ENCODE peak calls at places on chromosomes 6 and 20, in four cellular contexts. E is GM12864, Z is Panc1, G is RWPE1. O is an unnamed sample.

GRCh38 chr6:6712979-6713514 is 124.5 kb downstream of the LY86 start:
- DNase-seq in E (no peak), G (no peak), Z (no peak), O (no peak)

GRCh38 chr6:148513145-148514071 is 170.8 kb downstream of the SASH1 start:
- DNase-seq in E (no peak), Z (no peak), G (no peak), O (no peak)

GRCh38 chr20:6122873-6123649 is at the start of gene FERMT1:
- DNase-seq in Z (no peak), E (no peak), G (peak), O (peak)

GRCh38 chr6:14333556-14334305 is 216.2 kb downstream of the CD83 start:
- DNase-seq in G (no peak), E (no peak), Z (no peak), O (no peak)

GRCh38 chr20:10578607-10579006 is 95.2 kb downstream of the JAG1 start:
- DNase-seq in E (no peak), G (peak), Z (peak), O (no peak)

GRCh38 chr6:106617302-106617701 is 12.0 kb downstream of the RTN4IP1 start:
- DNase-seq in E (no peak), G (no peak), Z (no peak), O (no peak)

GRCh38 chr6:30572078-30572605 is 900 bp downstream of the ABCF1 start:
- DNase-seq in Z (no peak), G (peak), E (no peak), O (no peak)

GRCh38 chr6:72861935-72862432 is 240.1 kb downstream of the KCNQ5 start:
- DNase-seq in E (no peak), Z (peak), G (peak), O (peak)

GRCh38 chr6:30483677-30484279 is 5.5 kb upstream of the HLA-E start:
- DNase-seq in G (no peak), Z (no peak), E (no peak), O (no peak)

GRCh38 chr6:39892490-39893129 is 41.7 kb downstream of the MOCS1 start:
- DNase-seq in E (no peak), G (peak), Z (peak), O (peak)

GRCh38 chr6:34536251-34536958 is 19.7 kb downstream of the SPDEF start:
- DNase-seq in E (no peak), G (no peak), Z (no peak), O (no peak)

GRCh38 chr20:34312544-34313217 is 9.5 kb upstream of the AHCY start:
- DNase-seq in G (peak), E (peak), Z (peak), O (peak)

GRCh38 chr20:45114465-45115385 is at the start of gene WFDC5:
- DNase-seq in G (peak), E (no peak), Z (no peak), O (peak)

GRCh38 chr6:159890802-159891201 is at the start of gene MAS1:
- DNase-seq in Z (no peak), E (no peak), G (no peak), O (no peak)

GRCh38 chr6:143616741-143617140 is 61.0 kb upstream of the PHACTR2 start:
- DNase-seq in Z (no peak), E (no peak), G (no peak), O (no peak)

GRCh38 chr6:45184937-45185336 is 143.2 kb upstream of the RUNX2 start:
- DNase-seq in E (no peak), G (no peak), Z (no peak), O (no peak)

GRCh38 chr6:4017847-4018193 is 61.1 kb downstream of the FAM217A start:
- DNase-seq in G (no peak), Z (no peak), E (no peak), O (peak)

GRCh38 chr6:4021133-4021861 is 57.6 kb downstream of the FAM217A start:
- DNase-seq in Z (peak), E (peak), G (peak), O (peak)

GRCh38 chr6:4017058-4017457 is 61.9 kb downstream of the FAM217A start:
- DNase-seq in E (no peak), G (no peak), Z (no peak), O (no peak)

GRCh38 chr6:4020822-4021132 is 58.2 kb downstream of the FAM217A start:
- DNase-seq in Z (no peak), G (no peak), E (no peak), O (no peak)

GRCh38 chr6:4018194-4019111 is 60.5 kb downstream of the FAM217A start:
- DNase-seq in Z (peak), E (peak), G (peak), O (peak)
- TF ChIP-seq CTCF in Z (peak), E (peak), G (peak), O (no peak)

GRCh38 chr6:54876871-54877270 is 30.3 kb downstream of the FAM83B start:
- DNase-seq in Z (no peak), G (no peak), E (no peak), O (no peak)

GRCh38 chr6:54875539-54875938 is 29.0 kb downstream of the FAM83B start:
- DNase-seq in Z (no peak), E (no peak), G (no peak), O (no peak)

GRCh38 chr6:54874349-54875048 is 27.9 kb downstream of the FAM83B start:
- DNase-seq in E (no peak), G (peak), Z (no peak), O (no peak)

GRCh38 chr6:54876365-54876764 is 29.8 kb downstream of the FAM83B start:
- DNase-seq in G (no peak), Z (no peak), E (no peak), O (no peak)

GRCh38 chr6:54873589-54873988 is 27.0 kb downstream of the FAM83B start:
- DNase-seq in E (no peak), G (no peak), Z (no peak), O (no peak)
- TF ChIP-seq CTCF in E (no peak), G (no peak), Z (no peak), O (no peak)

DNA sequence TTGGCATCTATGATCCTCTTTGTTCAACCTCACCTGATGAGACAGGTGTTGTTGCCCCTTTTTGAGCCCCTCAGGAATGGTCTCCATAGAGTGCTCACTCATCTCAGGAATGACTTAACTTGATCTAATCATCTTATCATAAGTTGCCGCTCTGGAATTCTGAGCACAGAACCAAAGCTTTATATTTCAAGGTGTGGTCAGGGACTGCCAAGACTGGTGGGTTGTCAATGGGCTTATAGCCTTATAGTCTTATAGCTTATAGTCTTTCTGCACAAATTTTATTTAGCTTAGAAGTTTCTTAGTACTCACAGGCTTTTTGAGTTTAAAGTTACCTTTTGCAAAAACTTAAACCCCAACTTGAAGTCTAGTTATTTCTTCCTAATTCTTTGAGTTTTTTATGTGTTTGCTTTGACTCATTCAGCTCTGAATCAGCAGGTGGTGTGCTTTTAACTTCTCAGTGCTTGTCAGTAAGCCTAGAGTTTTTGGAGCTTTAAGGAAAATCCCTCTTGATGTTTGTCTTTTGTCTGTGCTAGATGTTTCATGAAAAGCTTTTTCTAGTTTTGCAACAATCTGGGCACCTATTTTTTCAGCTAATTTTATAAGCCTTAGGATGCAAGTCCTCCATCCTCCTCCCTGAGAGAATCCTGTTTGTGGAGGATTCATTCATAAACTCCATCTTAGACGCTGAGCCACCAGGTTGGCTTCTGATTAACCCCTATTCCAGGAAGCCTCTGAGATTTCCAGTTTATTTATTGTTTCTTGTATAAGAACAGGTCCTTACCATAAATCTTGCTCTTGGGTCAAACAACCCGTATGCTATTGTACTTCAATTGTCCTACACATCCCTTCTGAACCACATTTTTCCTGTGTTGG is 72.3 kb upstream of the SSTR4 start:
- DNase-seq in E (no peak), G (peak), Z (no peak), O (no peak)
- TF ChIP-seq CTCF in E (no peak), G (no peak), Z (no peak), O (no peak)

DNA sequence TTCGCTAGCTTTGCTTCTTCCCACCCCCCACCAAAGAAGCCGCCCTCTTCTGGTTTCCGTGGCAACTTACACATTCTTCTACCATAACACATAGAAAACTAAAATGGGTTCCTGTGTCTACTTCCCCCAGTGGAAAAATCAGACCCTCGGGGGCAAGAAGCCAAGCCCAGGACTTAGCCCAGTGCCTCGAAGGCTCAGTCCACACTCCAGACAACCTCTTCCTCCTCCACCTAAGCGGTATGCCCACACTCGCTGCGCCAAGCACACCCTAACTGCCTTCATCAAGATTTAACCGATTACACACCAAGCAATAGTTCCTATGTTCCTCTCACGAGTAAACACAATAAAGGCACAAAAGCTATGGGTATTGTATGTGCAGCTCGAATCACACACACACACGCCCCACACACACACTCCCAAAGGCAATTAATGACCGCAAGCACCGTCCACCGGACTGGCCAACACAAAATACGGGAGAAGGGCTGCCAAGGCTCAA is 537 bp downstream of the PPIL4 start:
- DNase-seq in Z (no peak), G (peak), E (no peak), O (peak)
- TF ChIP-seq CTCF in Z (no peak), G (peak), E (no peak), O (no peak)

DNA sequence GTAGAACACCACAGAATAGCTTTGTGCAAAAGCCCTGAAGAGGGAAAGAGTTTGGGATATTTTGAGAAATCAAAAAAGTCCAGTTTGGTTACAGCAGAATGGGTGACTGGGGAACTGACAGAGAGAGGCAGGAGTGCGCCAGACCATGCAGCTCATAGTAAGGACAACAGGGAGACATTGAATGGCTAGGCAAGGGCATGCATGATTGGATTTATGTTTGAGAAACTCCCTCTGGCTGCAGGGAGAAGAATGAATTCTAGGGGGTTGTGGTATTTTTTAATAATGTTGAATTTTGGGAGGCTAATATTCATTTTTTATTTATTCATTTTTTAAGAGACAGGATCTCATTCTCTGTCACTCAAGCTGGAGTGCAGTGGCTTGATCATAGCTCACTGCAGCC is 49.9 kb downstream of the TGM2 start:
- DNase-seq in E (no peak), G (no peak), Z (no peak), O (no peak)
- TF ChIP-seq CTCF in E (peak), G (no peak), Z (no peak), O (no peak)

GRCh38 chr6:108164815-108165706 is 761 bp upstream of the NR2E1 start:
- DNase-seq in G (no peak), Z (no peak), E (no peak), O (peak)

GRCh38 chr6:108163644-108164536 is 1.9 kb upstream of the NR2E1 start:
- DNase-seq in Z (no peak), G (no peak), E (no peak), O (no peak)

GRCh38 chr6:108164537-108164814 is 1.3 kb upstream of the NR2E1 start:
- DNase-seq in E (no peak), G (no peak), Z (no peak), O (peak)

GRCh38 chr6:108161724-108162282 is 4.0 kb upstream of the NR2E1 start:
- DNase-seq in Z (no peak), G (no peak), E (no peak), O (no peak)

DNA sequence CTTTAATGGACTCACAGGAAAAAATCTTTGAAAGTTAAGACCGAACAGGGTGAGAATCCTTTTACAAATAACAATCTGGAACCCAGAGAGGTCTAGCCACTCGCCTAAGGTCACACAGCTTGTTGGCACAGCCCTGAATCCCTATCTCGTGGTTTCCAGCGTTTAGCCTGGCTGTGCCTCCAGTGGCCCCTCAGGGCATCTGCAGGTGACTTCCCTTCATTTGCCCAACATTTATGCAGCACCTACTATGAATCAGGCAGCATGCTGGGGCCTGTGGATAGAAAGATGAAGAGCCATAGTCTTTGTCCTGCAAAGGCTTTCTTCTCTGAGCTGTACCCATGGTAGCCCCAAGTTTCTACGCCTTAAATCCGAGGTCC is 2.6 kb upstream of the NR2E1 start:
- DNase-seq in G (peak), E (no peak), Z (no peak), O (peak)
- TF ChIP-seq CTCF in G (no peak), E (peak), Z (no peak), O (no peak)

GRCh38 chr6:122578961-122579360 is 31.2 kb upstream of the PKIB start:
- DNase-seq in Z (no peak), G (no peak), E (no peak), O (no peak)

GRCh38 chr6:122576888-122577287 is 33.3 kb upstream of the PKIB start:
- DNase-seq in Z (no peak), G (no peak), E (no peak), O (no peak)

DNA sequence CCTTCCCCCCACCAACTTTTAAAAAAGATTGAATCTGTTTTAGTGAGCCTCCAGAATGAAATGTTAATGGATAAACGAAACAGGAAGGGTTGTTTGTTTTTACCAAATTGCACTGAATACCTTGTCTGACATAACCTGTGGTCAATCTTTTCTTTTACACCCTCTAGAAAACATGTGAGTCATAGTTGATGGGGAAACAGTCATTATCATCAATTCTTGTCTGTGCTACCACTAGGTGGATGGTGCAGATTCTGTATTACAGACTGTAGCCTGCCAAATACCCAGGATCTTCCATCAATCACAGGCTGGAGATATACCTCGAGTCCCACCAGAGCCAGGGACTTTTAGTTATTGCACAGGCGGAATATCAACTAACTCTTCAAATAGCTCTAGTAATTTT is 29.5 kb upstream of the PKIB start:
- DNase-seq in Z (no peak), E (no peak), G (peak), O (no peak)
- TF ChIP-seq CTCF in Z (no peak), E (no peak), G (no peak), O (no peak)

GRCh38 chr6:2551705-2552104 is 199.0 kb downstream of the MYLK4 start:
- DNase-seq in Z (no peak), E (no peak), G (no peak), O (no peak)
- TF ChIP-seq CTCF in Z (no peak), E (no peak), G (no peak), O (no peak)

GRCh38 chr6:134821397-134821796 is 128.5 kb downstream of the ALDH8A1 start:
- DNase-seq in G (no peak), Z (no peak), E (no peak), O (no peak)
- TF ChIP-seq CTCF in G (no peak), Z (no peak), E (no peak), O (no peak)